ENCODE peak calls at places on chromosomes 7 and 10, in eight cellular contexts. Z, Y, Q, W, F, X, P and O are unnamed samples.

GRCh38 chr10:78450807-78451485 is 417.3 kb downstream of the RPS24 start:
- DNase-seq in W (no peak), Y (no peak), X (no peak), F (no peak), Q (no peak), Z (no peak), P (no peak), O (no peak)

GRCh38 chr7:41428330-41428729 is 274.6 kb downstream of the INHBA start:
- DNase-seq in F (no peak), Q (no peak), Y (peak), W (no peak), X (no peak), Z (no peak), P (no peak), O (no peak)

GRCh38 chr7:74231232-74231590 is 21.4 kb downstream of the LAT2 start:
- DNase-seq in Q (no peak), F (no peak), Z (no peak), Y (no peak), W (no peak), P (no peak), X (peak), O (no peak)

GRCh38 chr10:59876695-59877094 is 29.7 kb downstream of the CCDC6 start:
- DNase-seq in Y (no peak), W (no peak), F (no peak), Q (no peak), Z (no peak), P (no peak), X (no peak), O (no peak)

GRCh38 chr10:116207690-116208089 is 65.3 kb downstream of the GFRA1 start:
- DNase-seq in F (no peak), Q (no peak), X (no peak), W (no peak), P (peak), Y (no peak), Z (no peak), O (no peak)

GRCh38 chr10:98486421-98486820 is 39.7 kb upstream of the HPS1 start:
- DNase-seq in Y (no peak), X (no peak), Z (no peak), F (no peak), Q (no peak), P (no peak), W (no peak), O (no peak)

GRCh38 chr10:75540357-75541335 is 109.2 kb downstream of the LRMDA start:
- DNase-seq in F (no peak), X (no peak), Y (no peak), Q (no peak), Z (no peak), P (no peak), W (no peak), O (no peak)

GRCh38 chr10:17622061-17622460 is 4.9 kb upstream of the HACD1 start:
- DNase-seq in P (no peak), W (no peak), X (no peak), Y (no peak), Q (no peak), F (no peak), Z (no peak), O (no peak)

GRCh38 chr10:78513986-78514385 is 480.3 kb downstream of the RPS24 start:
- DNase-seq in X (no peak), Z (no peak), Y (no peak), Q (no peak), P (no peak), F (no peak), W (no peak), O (no peak)

GRCh38 chr10:70682920-70683600 is 10.8 kb downstream of the ADAMTS14 start:
- DNase-seq in Z (no peak), Q (no peak), F (no peak), X (no peak), W (no peak), Y (no peak), P (no peak), O (no peak)

GRCh38 chr10:75860009-75860408 is 428.6 kb downstream of the LRMDA start:
- DNase-seq in Z (no peak), Y (no peak), P (no peak), Q (no peak), W (no peak), F (no peak), X (no peak), O (no peak)

GRCh38 chr10:66931340-66931948 is 5.6 kb downstream of the LRRTM3 start:
- DNase-seq in F (no peak), P (no peak), X (no peak), W (no peak), Q (peak), Y (peak), Z (peak), O (peak)

GRCh38 chr7:15853832-15854470 is 167.5 kb upstream of the MEOX2 start:
- DNase-seq in X (no peak), W (no peak), F (no peak), P (no peak), Z (no peak), Y (peak), Q (peak), O (no peak)

GRCh38 chr10:51321968-51322367 is 247.7 kb downstream of the PRKG1 start:
- DNase-seq in F (no peak), Z (no peak), W (no peak), P (no peak), Q (no peak), X (no peak), Y (peak), O (no peak)

GRCh38 chr7:79782906-79783305 is 329.4 kb upstream of the MAGI2 start:
- DNase-seq in X (no peak), W (no peak), Z (no peak), P (no peak), F (no peak), Q (no peak), Y (no peak), O (no peak)

GRCh38 chr7:727104-727805 is at the start of gene PRKAR1B:
- DNase-seq in Y (no peak), W (peak), Z (no peak), F (no peak), Q (no peak), X (peak), P (no peak), O (peak)

GRCh38 chr7:89680161-89680560 is 474.1 kb upstream of the STEAP1 start:
- DNase-seq in X (no peak), F (no peak), Z (no peak), Q (no peak), P (no peak), W (no peak), Y (no peak), O (no peak)

GRCh38 chr7:127035203-127035849 is 217.4 kb downstream of the GRM8 start:
- DNase-seq in F (no peak), Q (no peak), X (peak), Z (no peak), W (no peak), Y (no peak), P (no peak), O (no peak)

GRCh38 chr7:127039541-127039940 is 213.2 kb downstream of the GRM8 start:
- DNase-seq in Z (no peak), X (no peak), W (no peak), P (no peak), F (no peak), Q (no peak), Y (no peak), O (no peak)

GRCh38 chr7:127041689-127042452 is 210.9 kb downstream of the GRM8 start:
- DNase-seq in W (no peak), F (no peak), Y (no peak), X (no peak), Q (no peak), Z (no peak), P (no peak), O (no peak)

GRCh38 chr7:127034171-127034806 is 218.5 kb downstream of the GRM8 start:
- DNase-seq in W (no peak), Z (no peak), Y (no peak), F (no peak), P (no peak), Q (no peak), X (no peak), O (no peak)

DNA sequence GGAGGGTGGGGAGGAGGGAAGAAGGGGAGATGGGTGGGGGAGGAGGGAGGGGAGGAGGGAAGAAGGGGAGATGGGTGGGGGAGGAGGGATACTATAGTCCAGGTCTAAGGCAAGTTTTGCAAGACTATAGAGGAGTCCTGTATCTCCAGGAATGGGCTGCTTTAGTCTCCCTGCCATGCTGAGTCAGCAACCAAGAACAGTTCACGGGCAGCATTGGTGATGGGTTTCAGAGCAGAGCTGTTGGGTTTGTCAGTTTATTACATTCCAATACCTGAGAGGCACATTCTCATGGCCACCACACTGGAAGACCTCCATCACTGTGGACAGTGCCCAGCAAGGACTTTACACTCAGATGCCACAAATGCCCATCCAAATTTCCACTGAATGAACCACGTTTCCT is 212.7 kb downstream of the GRM8 start:
- DNase-seq in Y (no peak), X (no peak), F (no peak), W (no peak), Z (no peak), Q (no peak), P (no peak), O (no peak)
- H3K27ac ChIP-seq in Y (no peak), X (no peak), F (no peak), W (no peak), Z (no peak), Q (no peak), P (no peak), O (no peak)

GRCh38 chr7:123259759-123260158 is 60.0 kb upstream of the SLC13A1 start:
- DNase-seq in Z (no peak), Y (no peak), P (no peak), W (no peak), Q (no peak), F (no peak), X (no peak), O (no peak)

GRCh38 chr7:123265853-123266252 is 66.1 kb upstream of the SLC13A1 start:
- DNase-seq in W (no peak), F (no peak), Y (no peak), Z (no peak), X (no peak), P (no peak), Q (no peak), O (no peak)

DNA sequence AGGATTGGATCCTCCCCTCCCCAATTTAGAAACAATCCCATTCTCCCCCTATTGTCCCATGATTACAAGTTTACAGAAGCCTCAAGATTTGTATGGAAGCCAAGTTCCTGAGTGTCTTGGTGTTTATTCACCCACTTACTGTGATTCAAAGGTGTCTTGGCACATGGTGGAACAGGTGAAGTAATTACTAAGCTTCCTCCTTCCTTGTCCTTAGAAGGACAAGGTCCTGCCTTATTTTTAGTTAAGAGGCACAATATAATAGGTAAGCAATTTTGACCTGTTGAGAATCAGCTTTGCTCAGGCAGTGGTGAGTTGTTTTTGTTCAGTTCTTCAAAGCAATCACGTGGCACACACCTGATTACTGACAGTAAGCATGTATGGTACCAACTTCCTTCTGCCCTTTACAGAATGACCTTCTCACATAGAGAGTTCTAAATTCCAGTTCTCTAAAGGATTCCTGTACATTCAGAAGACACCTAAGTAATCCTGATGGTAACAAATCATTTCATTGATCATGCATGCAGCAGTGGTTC is 60.7 kb upstream of the SLC13A1 start:
- DNase-seq in Y (no peak), Z (no peak), P (no peak), Q (no peak), X (peak), W (no peak), F (no peak), O (no peak)
- H3K27ac ChIP-seq in Y (no peak), Z (no peak), P (no peak), Q (no peak), X (no peak), W (no peak), F (no peak), O (no peak)

GRCh38 chr7:82289889-82290288 is 153.7 kb downstream of the CACNA2D1 start:
- DNase-seq in Y (no peak), Q (no peak), P (no peak), W (no peak), Z (no peak), X (no peak), F (no peak), O (no peak)
- H3K27ac ChIP-seq in Y (no peak), Q (no peak), P (peak), W (no peak), Z (no peak), X (no peak), F (peak), O (no peak)

GRCh38 chr7:71300603-71301002 is 168.7 kb downstream of the GALNT17 start:
- DNase-seq in F (no peak), P (no peak), X (no peak), W (no peak), Y (no peak), Z (no peak), Q (no peak), O (no peak)
- H3K27ac ChIP-seq in F (no peak), P (peak), X (no peak), W (no peak), Y (no peak), Z (no peak), Q (no peak), O (no peak)

GRCh38 chr10:5843814-5844705 is 30.8 kb upstream of the GDI2 start:
- DNase-seq in Y (no peak), W (no peak), Q (no peak), F (no peak), X (no peak), P (no peak), Z (no peak), O (no peak)
- H3K27ac ChIP-seq in Y (no peak), W (no peak), Q (no peak), F (no peak), X (no peak), P (no peak), Z (no peak), O (no peak)

GRCh38 chr10:82409671-82410070 is 534.7 kb downstream of the NRG3 start:
- DNase-seq in F (no peak), P (no peak), Y (no peak), X (no peak), Z (no peak), W (no peak), Q (no peak), O (no peak)

GRCh38 chr10:82411416-82411815 is 536.4 kb downstream of the NRG3 start:
- DNase-seq in W (no peak), X (no peak), P (no peak), F (no peak), Q (no peak), Z (no peak), Y (no peak), O (no peak)
- H3K27ac ChIP-seq in W (no peak), X (no peak), P (no peak), F (no peak), Q (no peak), Z (no peak), Y (no peak), O (no peak)

GRCh38 chr10:11016959-11017574 is 605 bp upstream of the CELF2 start:
- DNase-seq in P (no peak), F (no peak), Y (peak), Z (no peak), X (no peak), Q (no peak), W (no peak), O (no peak)
- H3K27ac ChIP-seq in P (peak), F (no peak), Y (no peak), Z (peak), X (peak), Q (peak), W (no peak), O (no peak)

DNA sequence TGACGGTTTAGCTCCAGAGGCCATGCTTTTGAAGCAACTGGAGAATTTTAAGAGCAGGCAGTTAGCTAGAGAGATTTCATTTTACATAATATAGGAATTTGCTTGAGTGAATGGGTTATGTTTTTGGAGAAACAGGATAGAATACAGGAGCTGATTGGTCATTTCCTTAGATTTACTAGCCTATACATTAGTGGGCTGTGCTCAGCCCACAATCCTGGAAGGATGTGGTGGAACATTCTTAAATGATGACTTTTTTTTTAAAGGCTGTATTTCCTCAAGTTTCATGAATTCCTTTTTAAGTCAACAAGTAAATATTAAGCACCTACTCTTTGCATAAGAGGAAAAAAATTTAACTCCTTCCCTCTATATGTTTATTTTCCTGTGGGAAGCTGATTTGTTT is 314.4 kb upstream of the BMPER start:
- DNase-seq in Q (peak), W (no peak), P (no peak), X (no peak), Y (peak), F (no peak), Z (no peak), O (no peak)
- H3K27ac ChIP-seq in Q (peak), W (no peak), P (no peak), X (no peak), Y (no peak), F (no peak), Z (no peak), O (no peak)

DNA sequence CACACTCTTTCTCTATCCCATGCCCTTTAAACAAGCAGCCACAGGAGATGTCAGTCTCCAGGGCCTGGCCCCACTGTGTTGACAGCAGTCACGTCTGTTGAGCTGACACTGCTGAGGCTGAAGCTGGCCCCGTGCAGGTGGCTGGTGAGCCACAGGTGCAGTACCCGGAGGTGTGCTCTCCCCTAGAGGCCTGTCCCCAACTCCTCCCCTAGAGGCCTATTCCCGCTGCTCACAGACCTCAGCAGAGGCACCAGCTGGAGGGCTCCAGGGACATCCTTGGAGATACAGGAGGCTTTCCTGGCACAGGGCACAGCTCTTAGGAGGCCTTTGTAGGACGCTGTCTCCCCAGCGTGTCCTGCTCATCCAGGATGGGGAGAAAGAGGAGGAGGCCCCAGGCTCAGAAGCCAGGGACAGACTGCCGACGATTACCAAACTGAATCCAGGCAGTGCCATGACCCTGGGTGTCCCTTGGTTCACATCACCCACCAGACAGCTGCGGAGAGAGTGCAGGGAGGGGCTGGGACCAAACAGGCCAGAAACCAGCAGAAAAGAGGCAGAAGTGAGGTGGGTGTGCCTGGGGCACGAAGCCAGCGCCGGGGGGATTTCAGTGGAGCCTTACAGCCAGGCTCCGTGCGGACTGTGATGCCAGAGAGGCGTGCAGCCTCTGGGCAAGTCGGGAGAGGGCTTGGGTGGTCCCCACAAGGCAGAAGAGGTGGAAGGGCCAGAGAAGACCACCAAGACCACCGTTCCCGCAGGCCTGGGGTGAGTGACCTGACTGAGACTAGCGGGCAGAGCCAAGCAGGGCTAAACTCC is 18.5 kb upstream of the TTYH3 start:
- DNase-seq in W (peak), P (no peak), F (no peak), X (no peak), Q (no peak), Y (no peak), Z (no peak), O (no peak)
- H3K27ac ChIP-seq in W (no peak), P (peak), F (no peak), X (no peak), Q (no peak), Y (no peak), Z (peak), O (no peak)